ENCODE peak calls at places on chromosomes 13 and 19, in ten cellular contexts. C is colonic mucosa; J is bronchial epithelial cell; Y is GM23338; H is lower leg skin; E is CD8-positive, alpha-beta T cell; N is stomach; W is thoracic aorta; I is PC-3; T is AG10803. U is an unnamed sample.

GRCh38 chr19:54317965-54318240 is 4.9 kb upstream of the LILRA5 start:
- DNase-seq in E (no peak), I (no peak), Y (no peak), W (no peak), C (no peak), T (no peak), J (no peak), H (peak), N (no peak), U (no peak)

GRCh38 chr19:42280761-42281174 is 11.7 kb downstream of the CIC start:
- DNase-seq in C (peak), J (no peak), W (no peak), I (no peak), E (no peak), Y (no peak), H (peak), T (peak), N (no peak), U (no peak)

GRCh38 chr13:80131204-80131603 is 209.7 kb downstream of the SPRY2 start:
- DNase-seq in I (peak), T (peak), J (no peak), W (peak), H (no peak), E (no peak), Y (peak), N (peak), C (peak), U (no peak)

GRCh38 chr13:27280009-27280646 is 9.5 kb downstream of the RASL11A start:
- DNase-seq in H (no peak), N (no peak), J (no peak), I (peak), T (no peak), C (no peak), Y (no peak), E (no peak), W (no peak), U (no peak)

GRCh38 chr19:41447732-41448332 is 4.9 kb downstream of the ERICH4 start:
- DNase-seq in T (no peak), Y (no peak), C (no peak), W (no peak), N (no peak), H (no peak), J (no peak), E (no peak), I (no peak), U (no peak)

GRCh38 chr13:79528759-79529191 is 47.8 kb downstream of the NDFIP2 start:
- DNase-seq in T (no peak), N (no peak), C (no peak), E (no peak), H (no peak), W (no peak), J (no peak), Y (no peak), I (peak), U (no peak)

GRCh38 chr13:99055286-99056073 is 77.6 kb upstream of the DOCK9 start:
- DNase-seq in Y (peak), E (no peak), N (no peak), I (no peak), W (no peak), T (no peak), J (no peak), H (no peak), C (no peak), U (no peak)

GRCh38 chr13:24381539-24382265 is 72.3 kb downstream of the C1QTNF9 start:
- DNase-seq in I (peak), T (peak), Y (peak), N (no peak), W (no peak), C (no peak), H (no peak), E (no peak), J (no peak), U (no peak)

GRCh38 chr19:33683881-33684549 is 62.3 kb downstream of the CHST8 start:
- DNase-seq in T (peak), H (peak), I (peak), E (no peak), J (peak), N (no peak), Y (peak), W (no peak), C (no peak), U (no peak)

GRCh38 chr19:53912653-53913052 is 3.6 kb downstream of the CACNG7 start:
- DNase-seq in C (no peak), T (no peak), I (no peak), H (no peak), Y (peak), N (no peak), E (no peak), J (no peak), W (no peak), U (no peak)

GRCh38 chr13:31722684-31723083 is 16.6 kb upstream of the RXFP2 start:
- DNase-seq in N (no peak), H (no peak), J (no peak), W (no peak), C (no peak), I (no peak), E (no peak), Y (no peak), T (no peak), U (no peak)

GRCh38 chr13:32947411-32947810 is 68.8 kb upstream of the KL start:
- DNase-seq in N (no peak), E (no peak), Y (no peak), T (no peak), W (no peak), H (no peak), J (no peak), I (no peak), C (no peak), U (no peak)
- TF ChIP-seq CTCF in N (no peak), E (no peak), Y (no peak), T (no peak), W (no peak), H (no peak), J (no peak), I (no peak), C (no peak), U (no peak)

GRCh38 chr19:6802336-6803035 is 30.0 kb downstream of the VAV1 start:
- DNase-seq in J (peak), T (no peak), I (peak), H (no peak), Y (peak), W (no peak), C (peak), E (peak), N (peak), U (peak)

GRCh38 chr19:6803036-6803404 is 30.5 kb downstream of the VAV1 start:
- DNase-seq in Y (peak), C (no peak), J (no peak), T (no peak), I (no peak), N (no peak), W (no peak), H (no peak), E (no peak), U (no peak)

GRCh38 chr19:6806488-6806887 is 34.0 kb downstream of the VAV1 start:
- DNase-seq in N (no peak), C (no peak), T (no peak), W (no peak), J (no peak), Y (peak), H (no peak), I (peak), E (no peak), U (no peak)

GRCh38 chr19:6800991-6801396 is 28.5 kb downstream of the VAV1 start:
- DNase-seq in H (no peak), I (peak), N (no peak), T (peak), W (no peak), C (no peak), J (peak), Y (no peak), E (peak), U (no peak)

DNA sequence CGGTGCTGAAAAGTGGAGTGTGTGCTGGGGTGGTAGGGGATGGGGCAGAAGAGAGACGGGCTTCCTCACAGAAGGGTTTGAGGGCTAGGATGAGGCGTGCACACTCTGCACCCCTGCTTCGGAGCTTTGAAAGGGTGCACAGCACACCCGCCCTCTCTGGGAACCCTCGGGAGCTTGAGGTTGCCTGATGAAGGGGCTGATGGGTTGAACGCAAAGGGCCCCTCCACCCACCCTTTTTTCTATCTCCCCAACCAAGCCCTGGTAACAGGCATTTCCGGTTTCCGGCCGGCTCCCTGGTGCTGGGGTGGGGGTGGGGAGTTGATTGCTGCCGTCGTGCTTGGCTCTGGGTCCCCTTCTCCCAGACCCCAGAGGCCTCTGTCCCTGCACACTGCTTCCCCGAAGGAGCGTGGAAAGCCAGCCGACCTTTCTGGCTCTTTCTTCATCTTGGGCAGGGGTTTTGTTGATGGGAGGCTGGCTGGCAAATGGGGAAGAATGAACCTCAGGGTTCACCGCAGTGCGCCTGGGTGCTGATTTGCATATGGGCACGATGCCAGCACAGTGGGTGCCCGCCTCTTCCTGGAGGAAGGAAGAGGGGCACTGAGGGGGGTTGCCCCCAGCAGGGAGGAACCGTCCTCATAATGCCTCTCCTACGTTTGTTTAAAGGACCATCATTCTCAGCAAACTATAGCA is 29.0 kb downstream of the VAV1 start:
- DNase-seq in C (peak), Y (peak), I (peak), N (peak), E (peak), J (peak), W (no peak), T (no peak), H (peak), U (peak)
- H3K4me3 ChIP-seq in C (peak), Y (peak), I (peak), N (peak), E (peak), J (peak), W (peak), T (peak), H (peak), U (peak)

GRCh38 chr13:33761744-33762143 is 56.2 kb upstream of the RFC3 start:
- DNase-seq in I (peak), E (no peak), N (no peak), W (no peak), Y (peak), T (peak), H (no peak), J (peak), C (no peak), U (no peak)
- TF ChIP-seq CTCF in I (peak), E (no peak), N (no peak), W (no peak), Y (peak), T (no peak), H (no peak), J (no peak), C (no peak), U (no peak)

DNA sequence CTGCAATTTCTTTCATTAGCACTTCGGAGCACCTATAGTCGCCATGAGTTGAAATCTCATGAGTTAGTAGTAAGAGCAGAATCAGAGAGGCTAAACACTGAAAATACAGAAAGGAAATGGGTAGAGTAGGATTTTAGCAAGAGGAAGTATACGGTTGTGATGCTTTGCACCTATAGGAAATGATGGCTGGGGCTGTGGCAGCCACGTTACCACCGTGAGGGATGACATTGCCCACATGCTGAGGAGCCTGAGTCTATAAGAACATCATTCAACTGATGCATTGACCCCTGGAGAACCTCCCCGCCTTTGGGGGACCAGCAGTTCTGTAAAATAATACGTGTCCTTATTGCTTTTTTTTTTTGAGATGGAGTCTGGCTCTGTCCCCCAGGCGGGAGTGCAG is 20.4 kb downstream of the FAM187B start:
- DNase-seq in W (no peak), C (peak), E (no peak), I (no peak), J (no peak), Y (no peak), H (no peak), N (no peak), T (no peak), U (no peak)
- H3K4me3 ChIP-seq in W (no peak), C (no peak), E (no peak), I (no peak), J (no peak), Y (no peak), H (no peak), N (no peak), T (no peak), U (no peak)

GRCh38 chr19:18845961-18846360 is 14.2 kb downstream of the UPF1 start:
- DNase-seq in Y (no peak), N (no peak), H (no peak), T (no peak), E (no peak), I (no peak), J (no peak), W (no peak), C (no peak), U (no peak)

GRCh38 chr19:18849838-18850400 is 18.2 kb downstream of the UPF1 start:
- DNase-seq in J (no peak), E (no peak), I (no peak), H (no peak), N (no peak), W (no peak), T (peak), Y (no peak), C (no peak), U (peak)

GRCh38 chr19:18846862-18847515 is 15.2 kb downstream of the UPF1 start:
- DNase-seq in N (peak), T (peak), E (peak), W (no peak), C (peak), Y (peak), H (peak), I (peak), J (peak), U (no peak)

GRCh38 chr19:18848860-18849661 is 17.3 kb downstream of the UPF1 start:
- DNase-seq in Y (no peak), H (peak), J (no peak), I (no peak), N (no peak), C (peak), E (no peak), T (peak), W (peak), U (no peak)

GRCh38 chr19:18847516-18848463 is 16.0 kb downstream of the UPF1 start:
- DNase-seq in Y (no peak), N (no peak), T (peak), J (no peak), E (no peak), H (no peak), I (no peak), W (no peak), C (no peak), U (no peak)
- TF ChIP-seq CTCF in Y (no peak), N (no peak), T (peak), J (no peak), E (no peak), H (no peak), I (peak), W (no peak), C (no peak), U (no peak)

GRCh38 chr19:13849991-13850909 is 26.7 kb upstream of the NANOS3 start:
- DNase-seq in C (peak), T (peak), I (peak), E (peak), Y (peak), J (no peak), H (peak), N (peak), W (no peak), U (peak)
- H3K4me3 ChIP-seq in C (peak), T (peak), I (peak), E (no peak), Y (peak), J (peak), H (no peak), N (peak), W (peak), U (no peak)

DNA sequence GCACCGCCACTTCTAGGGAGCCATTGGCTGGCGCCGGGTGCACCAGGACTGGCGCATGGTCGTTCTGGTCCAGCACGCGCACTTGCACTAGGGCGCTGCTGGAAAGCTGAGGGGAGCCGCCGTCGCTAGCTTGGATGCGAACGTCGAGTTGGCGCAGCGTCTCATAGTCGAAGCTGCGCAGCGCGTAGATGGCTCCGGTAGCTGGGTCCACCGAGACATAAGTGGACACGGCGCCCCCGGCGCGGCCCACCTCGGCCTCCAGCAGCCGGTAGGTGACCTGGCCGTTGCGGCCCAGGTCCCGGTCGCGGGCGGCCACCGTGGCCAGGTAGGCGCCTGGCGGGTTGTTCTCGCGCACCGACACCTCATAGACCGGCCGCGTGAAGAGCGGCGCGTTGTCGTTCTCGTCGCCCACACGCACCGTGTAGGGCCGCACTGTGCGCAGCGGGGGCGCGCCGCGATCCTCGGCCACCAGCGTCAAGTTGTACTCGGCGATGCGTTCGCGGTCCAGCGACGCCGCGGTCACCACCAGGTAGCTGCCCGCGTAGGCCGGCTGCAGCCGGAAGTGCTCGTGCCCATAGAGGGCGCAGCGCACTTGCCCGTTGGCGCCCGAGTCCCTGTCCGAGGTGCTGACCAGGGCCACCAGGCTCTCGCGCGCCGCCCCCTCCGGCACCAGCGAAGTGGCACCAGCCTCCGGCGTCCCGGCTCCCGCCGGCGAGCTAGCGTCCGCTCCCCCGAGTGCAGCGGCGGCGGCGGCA is 1.7 kb downstream of the PCDH8 start:
- DNase-seq in E (no peak), H (no peak), N (no peak), J (no peak), C (peak), T (peak), W (no peak), I (no peak), Y (peak), U (no peak)
- TF ChIP-seq CTCF in E (no peak), H (no peak), N (no peak), J (peak), C (no peak), T (peak), W (peak), I (no peak), Y (peak), U (no peak)

GRCh38 chr19:16952046-16952445 is 63.2 kb downstream of the F2RL3 start:
- DNase-seq in I (no peak), J (no peak), T (no peak), C (no peak), E (no peak), Y (no peak), W (no peak), H (peak), N (no peak), U (no peak)
- H3K4me3 ChIP-seq in I (no peak), J (no peak), T (no peak), C (no peak), E (no peak), Y (no peak), W (no peak), H (no peak), N (no peak), U (no peak)

DNA sequence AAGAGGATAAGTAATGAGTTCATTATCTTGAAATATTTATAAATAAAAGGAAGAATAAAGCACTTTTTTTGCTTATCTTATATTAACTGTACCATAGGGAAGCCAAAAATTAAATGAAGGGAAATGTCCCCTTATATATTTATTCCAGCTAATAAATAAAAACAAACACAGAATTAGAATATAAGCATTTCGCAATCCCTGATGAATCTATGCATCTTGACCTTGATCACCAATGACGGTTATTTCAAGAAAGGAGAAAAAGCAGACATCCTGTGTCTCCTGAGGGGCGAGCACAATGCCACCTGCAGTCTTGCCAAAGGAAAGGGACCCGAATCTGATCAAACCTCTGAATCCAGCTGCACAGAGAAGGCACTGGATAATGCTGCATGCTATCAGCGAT is 29.3 kb upstream of the IRS2 start:
- DNase-seq in E (no peak), I (no peak), T (no peak), J (no peak), H (no peak), Y (no peak), W (no peak), C (no peak), N (no peak), U (no peak)
- TF ChIP-seq CTCF in E (no peak), I (no peak), T (no peak), J (no peak), H (no peak), Y (no peak), W (no peak), C (no peak), N (no peak), U (no peak)

DNA sequence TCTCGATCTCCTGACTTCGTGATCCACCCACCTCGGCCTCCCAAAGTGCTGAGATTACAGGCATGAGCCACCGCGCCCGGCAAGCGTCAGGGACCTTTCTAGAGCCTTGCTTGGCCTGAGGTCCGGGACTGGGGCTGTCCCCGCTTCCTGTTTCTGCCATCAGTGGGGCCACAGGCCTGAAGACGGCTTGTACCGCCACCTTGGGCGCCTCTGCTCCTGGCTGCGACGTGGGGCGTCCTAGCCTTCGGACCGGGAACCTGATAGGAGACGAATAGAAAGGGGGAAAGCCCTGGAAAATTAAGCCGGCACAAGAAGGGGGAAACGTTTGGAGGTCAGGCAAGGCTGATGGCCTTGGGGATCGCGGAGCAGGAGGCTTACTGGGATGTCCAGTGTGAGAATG is 35.1 kb downstream of the RNF6 start:
- DNase-seq in I (no peak), E (no peak), T (no peak), H (no peak), W (no peak), N (no peak), C (no peak), Y (peak), J (no peak), U (peak)
- H3K4me3 ChIP-seq in I (peak), E (peak), T (peak), H (no peak), W (peak), N (peak), C (peak), Y (peak), J (peak), U (peak)